ENCODE peak calls at places on chromosome 4, in six cellular contexts. One of them, this sample, is unnamed.

GRCh38 chr4:125105561-125105960 is 209.2 kb upstream of the FAT4 start:
- DNase-seq in stimulated activated CD8-positive, alpha-beta memory T cell treated with anti-CD3 and anti-CD28 coated beads, Interleukin-4, amount 100 ng/mL, for 48 hours: no peak
- DNase-seq in NCI-H1092: no peak
- DNase-seq in activated CD8-positive, alpha-beta memory T cell treated with anti-CD3 and anti-CD28 coated beads for 48 hours: no peak
- DNase-seq in SHP77 treated with DMSO at 0.1 percent for 48 hours: no peak
- DNase-seq in hepatocyte: no peak
- DNase-seq in this sample: no peak

GRCh38 chr4:185541251-185541671 is 6.0 kb upstream of the PDLIM3 start:
- DNase-seq in stimulated activated CD8-positive, alpha-beta memory T cell treated with anti-CD3 and anti-CD28 coated beads, Interleukin-4, amount 100 ng/mL, for 48 hours: no peak
- DNase-seq in NCI-H1092: no peak
- DNase-seq in activated CD8-positive, alpha-beta memory T cell treated with anti-CD3 and anti-CD28 coated beads for 48 hours: no peak
- DNase-seq in SHP77 treated with DMSO at 0.1 percent for 48 hours: no peak
- DNase-seq in hepatocyte: no peak
- DNase-seq in this sample: no peak

GRCh38 chr4:79923290-79923689 is 149.7 kb downstream of the ANTXR2 start:
- DNase-seq in stimulated activated CD8-positive, alpha-beta memory T cell treated with anti-CD3 and anti-CD28 coated beads, Interleukin-4, amount 100 ng/mL, for 48 hours: no peak
- DNase-seq in NCI-H1092: no peak
- DNase-seq in activated CD8-positive, alpha-beta memory T cell treated with anti-CD3 and anti-CD28 coated beads for 48 hours: no peak
- DNase-seq in SHP77 treated with DMSO at 0.1 percent for 48 hours: no peak
- DNase-seq in hepatocyte: no peak
- DNase-seq in this sample: no peak

GRCh38 chr4:38804654-38805295 is at the start of gene TLR1:
- DNase-seq in stimulated activated CD8-positive, alpha-beta memory T cell treated with anti-CD3 and anti-CD28 coated beads, Interleukin-4, amount 100 ng/mL, for 48 hours: no peak
- DNase-seq in NCI-H1092: no peak
- DNase-seq in activated CD8-positive, alpha-beta memory T cell treated with anti-CD3 and anti-CD28 coated beads for 48 hours: no peak
- DNase-seq in SHP77 treated with DMSO at 0.1 percent for 48 hours: no peak
- DNase-seq in hepatocyte: peak
- DNase-seq in this sample: no peak

GRCh38 chr4:11223261-11223660 is 205.4 kb downstream of the HS3ST1 start:
- DNase-seq in stimulated activated CD8-positive, alpha-beta memory T cell treated with anti-CD3 and anti-CD28 coated beads, Interleukin-4, amount 100 ng/mL, for 48 hours: no peak
- DNase-seq in NCI-H1092: peak
- DNase-seq in activated CD8-positive, alpha-beta memory T cell treated with anti-CD3 and anti-CD28 coated beads for 48 hours: no peak
- DNase-seq in SHP77 treated with DMSO at 0.1 percent for 48 hours: no peak
- DNase-seq in hepatocyte: no peak
- DNase-seq in this sample: no peak

GRCh38 chr4:77052352-77052751 is 23.4 kb downstream of the CCNI start:
- DNase-seq in stimulated activated CD8-positive, alpha-beta memory T cell treated with anti-CD3 and anti-CD28 coated beads, Interleukin-4, amount 100 ng/mL, for 48 hours: peak
- DNase-seq in NCI-H1092: peak
- DNase-seq in activated CD8-positive, alpha-beta memory T cell treated with anti-CD3 and anti-CD28 coated beads for 48 hours: no peak
- DNase-seq in SHP77 treated with DMSO at 0.1 percent for 48 hours: no peak
- DNase-seq in hepatocyte: peak
- DNase-seq in this sample: no peak

GRCh38 chr4:169906104-169906503 is 120.1 kb downstream of the MFAP3L start:
- DNase-seq in stimulated activated CD8-positive, alpha-beta memory T cell treated with anti-CD3 and anti-CD28 coated beads, Interleukin-4, amount 100 ng/mL, for 48 hours: no peak
- DNase-seq in NCI-H1092: no peak
- DNase-seq in activated CD8-positive, alpha-beta memory T cell treated with anti-CD3 and anti-CD28 coated beads for 48 hours: no peak
- DNase-seq in SHP77 treated with DMSO at 0.1 percent for 48 hours: no peak
- DNase-seq in hepatocyte: no peak
- DNase-seq in this sample: no peak

GRCh38 chr4:74423101-74423500 is 21.8 kb upstream of the AREG start:
- DNase-seq in stimulated activated CD8-positive, alpha-beta memory T cell treated with anti-CD3 and anti-CD28 coated beads, Interleukin-4, amount 100 ng/mL, for 48 hours: no peak
- DNase-seq in NCI-H1092: no peak
- DNase-seq in activated CD8-positive, alpha-beta memory T cell treated with anti-CD3 and anti-CD28 coated beads for 48 hours: no peak
- DNase-seq in SHP77 treated with DMSO at 0.1 percent for 48 hours: no peak
- DNase-seq in hepatocyte: peak
- DNase-seq in this sample: no peak

GRCh38 chr4:162075691-162076090 is 88.1 kb downstream of the FSTL5 start:
- DNase-seq in stimulated activated CD8-positive, alpha-beta memory T cell treated with anti-CD3 and anti-CD28 coated beads, Interleukin-4, amount 100 ng/mL, for 48 hours: no peak
- DNase-seq in NCI-H1092: no peak
- DNase-seq in activated CD8-positive, alpha-beta memory T cell treated with anti-CD3 and anti-CD28 coated beads for 48 hours: no peak
- DNase-seq in SHP77 treated with DMSO at 0.1 percent for 48 hours: no peak
- DNase-seq in hepatocyte: no peak
- DNase-seq in this sample: no peak

GRCh38 chr4:84638092-84638491 is 55.2 kb downstream of the CDS1 start:
- DNase-seq in stimulated activated CD8-positive, alpha-beta memory T cell treated with anti-CD3 and anti-CD28 coated beads, Interleukin-4, amount 100 ng/mL, for 48 hours: no peak
- DNase-seq in NCI-H1092: no peak
- DNase-seq in activated CD8-positive, alpha-beta memory T cell treated with anti-CD3 and anti-CD28 coated beads for 48 hours: no peak
- DNase-seq in SHP77 treated with DMSO at 0.1 percent for 48 hours: no peak
- DNase-seq in hepatocyte: no peak
- DNase-seq in this sample: no peak

GRCh38 chr4:168859888-168860694 is 150.0 kb downstream of the CBR4 start:
- DNase-seq in stimulated activated CD8-positive, alpha-beta memory T cell treated with anti-CD3 and anti-CD28 coated beads, Interleukin-4, amount 100 ng/mL, for 48 hours: no peak
- DNase-seq in NCI-H1092: no peak
- DNase-seq in activated CD8-positive, alpha-beta memory T cell treated with anti-CD3 and anti-CD28 coated beads for 48 hours: no peak
- DNase-seq in SHP77 treated with DMSO at 0.1 percent for 48 hours: no peak
- DNase-seq in hepatocyte: no peak
- DNase-seq in this sample: no peak

GRCh38 chr4:101621120-101621519 is 169.4 kb upstream of the BANK1 start:
- DNase-seq in stimulated activated CD8-positive, alpha-beta memory T cell treated with anti-CD3 and anti-CD28 coated beads, Interleukin-4, amount 100 ng/mL, for 48 hours: no peak
- DNase-seq in NCI-H1092: no peak
- DNase-seq in activated CD8-positive, alpha-beta memory T cell treated with anti-CD3 and anti-CD28 coated beads for 48 hours: no peak
- DNase-seq in SHP77 treated with DMSO at 0.1 percent for 48 hours: no peak
- DNase-seq in hepatocyte: no peak
- DNase-seq in this sample: no peak

GRCh38 chr4:158125325-158125724 is 47.5 kb downstream of the GASK1B start:
- DNase-seq in stimulated activated CD8-positive, alpha-beta memory T cell treated with anti-CD3 and anti-CD28 coated beads, Interleukin-4, amount 100 ng/mL, for 48 hours: no peak
- DNase-seq in NCI-H1092: no peak
- DNase-seq in activated CD8-positive, alpha-beta memory T cell treated with anti-CD3 and anti-CD28 coated beads for 48 hours: no peak
- DNase-seq in SHP77 treated with DMSO at 0.1 percent for 48 hours: no peak
- DNase-seq in hepatocyte: no peak
- DNase-seq in this sample: no peak

GRCh38 chr4:31193516-31193915 is 473.3 kb downstream of the PCDH7 start:
- DNase-seq in stimulated activated CD8-positive, alpha-beta memory T cell treated with anti-CD3 and anti-CD28 coated beads, Interleukin-4, amount 100 ng/mL, for 48 hours: no peak
- DNase-seq in NCI-H1092: peak
- DNase-seq in activated CD8-positive, alpha-beta memory T cell treated with anti-CD3 and anti-CD28 coated beads for 48 hours: no peak
- DNase-seq in SHP77 treated with DMSO at 0.1 percent for 48 hours: no peak
- DNase-seq in hepatocyte: no peak
- DNase-seq in this sample: peak

GRCh38 chr4:122151982-122152698 is at the start of gene BLTP1:
- DNase-seq in stimulated activated CD8-positive, alpha-beta memory T cell treated with anti-CD3 and anti-CD28 coated beads, Interleukin-4, amount 100 ng/mL, for 48 hours: peak
- DNase-seq in NCI-H1092: peak
- DNase-seq in activated CD8-positive, alpha-beta memory T cell treated with anti-CD3 and anti-CD28 coated beads for 48 hours: peak
- DNase-seq in SHP77 treated with DMSO at 0.1 percent for 48 hours: peak
- DNase-seq in hepatocyte: peak
- DNase-seq in this sample: peak

GRCh38 chr4:44583393-44583792 is 68.0 kb downstream of the YIPF7 start:
- DNase-seq in stimulated activated CD8-positive, alpha-beta memory T cell treated with anti-CD3 and anti-CD28 coated beads, Interleukin-4, amount 100 ng/mL, for 48 hours: no peak
- DNase-seq in NCI-H1092: no peak
- DNase-seq in activated CD8-positive, alpha-beta memory T cell treated with anti-CD3 and anti-CD28 coated beads for 48 hours: no peak
- DNase-seq in SHP77 treated with DMSO at 0.1 percent for 48 hours: no peak
- DNase-seq in hepatocyte: no peak
- DNase-seq in this sample: peak

GRCh38 chr4:2284161-2284933 is 22.4 kb upstream of the MXD4 start:
- DNase-seq in stimulated activated CD8-positive, alpha-beta memory T cell treated with anti-CD3 and anti-CD28 coated beads, Interleukin-4, amount 100 ng/mL, for 48 hours: no peak
- DNase-seq in NCI-H1092: no peak
- DNase-seq in activated CD8-positive, alpha-beta memory T cell treated with anti-CD3 and anti-CD28 coated beads for 48 hours: no peak
- DNase-seq in SHP77 treated with DMSO at 0.1 percent for 48 hours: no peak
- DNase-seq in hepatocyte: no peak
- DNase-seq in this sample: no peak

GRCh38 chr4:38279077-38279476 is 318.9 kb downstream of the PTTG2 start:
- DNase-seq in stimulated activated CD8-positive, alpha-beta memory T cell treated with anti-CD3 and anti-CD28 coated beads, Interleukin-4, amount 100 ng/mL, for 48 hours: no peak
- DNase-seq in NCI-H1092: no peak
- DNase-seq in activated CD8-positive, alpha-beta memory T cell treated with anti-CD3 and anti-CD28 coated beads for 48 hours: no peak
- DNase-seq in SHP77 treated with DMSO at 0.1 percent for 48 hours: no peak
- DNase-seq in hepatocyte: no peak
- DNase-seq in this sample: no peak

GRCh38 chr4:41204400-41204978 is 9.9 kb downstream of the APBB2 start:
- DNase-seq in stimulated activated CD8-positive, alpha-beta memory T cell treated with anti-CD3 and anti-CD28 coated beads, Interleukin-4, amount 100 ng/mL, for 48 hours: no peak
- DNase-seq in NCI-H1092: no peak
- DNase-seq in activated CD8-positive, alpha-beta memory T cell treated with anti-CD3 and anti-CD28 coated beads for 48 hours: no peak
- DNase-seq in SHP77 treated with DMSO at 0.1 percent for 48 hours: no peak
- DNase-seq in hepatocyte: no peak
- DNase-seq in this sample: no peak

GRCh38 chr4:41212221-41213203 is 1.8 kb downstream of the APBB2 start:
- DNase-seq in stimulated activated CD8-positive, alpha-beta memory T cell treated with anti-CD3 and anti-CD28 coated beads, Interleukin-4, amount 100 ng/mL, for 48 hours: no peak
- DNase-seq in NCI-H1092: no peak
- DNase-seq in activated CD8-positive, alpha-beta memory T cell treated with anti-CD3 and anti-CD28 coated beads for 48 hours: no peak
- DNase-seq in SHP77 treated with DMSO at 0.1 percent for 48 hours: peak
- DNase-seq in hepatocyte: peak
- DNase-seq in this sample: no peak